ENCODE peak calls at places on chromosomes 1 and 21, in ten cellular contexts. One of them, this sample, is unnamed.
A peak's percentile ranks its signal among the peaks of the same experiment; 100 is the strongest.

GRCh38 chr1:71046891-71047634 is 553 bp downstream of the PTGER3 start:
- DNase-seq in body of pancreas: peak; percentile 34
- DNase-seq in tibial nerve: no peak
- DNase-seq in breast epithelium: peak; percentile 51
- DNase-seq in MM.1S: no peak
- DNase-seq in neural progenitor cell: peak; percentile 6
- DNase-seq in endothelial cell of umbilical vein: peak; percentile 13
- DNase-seq in left ventricle myocardium inferior: no peak
- DNase-seq in transverse colon: peak; percentile 10
- DNase-seq in cardiac muscle cell: peak; percentile 12
- DNase-seq in this sample: peak; percentile 66

GRCh38 chr1:30782361-30783243 is 25.0 kb upstream of the LAPTM5 start:
- DNase-seq in transverse colon: peak; percentile 73
- DNase-seq in MM.1S: peak; percentile 80
- DNase-seq in tibial nerve: no peak
- DNase-seq in endothelial cell of umbilical vein: peak; percentile 50
- DNase-seq in neural progenitor cell: peak; percentile 89
- DNase-seq in cardiac muscle cell: peak; percentile 71
- DNase-seq in breast epithelium: peak; percentile 78
- DNase-seq in left ventricle myocardium inferior: peak; percentile 58
- DNase-seq in body of pancreas: peak; percentile 72
- DNase-seq in this sample: peak; percentile 96

GRCh38 chr1:39272791-39273071 is 68.2 kb downstream of the MACF1 start:
- DNase-seq in transverse colon: no peak
- DNase-seq in endothelial cell of umbilical vein: no peak
- DNase-seq in left ventricle myocardium inferior: no peak
- DNase-seq in MM.1S: no peak
- DNase-seq in neural progenitor cell: no peak
- DNase-seq in body of pancreas: no peak
- DNase-seq in cardiac muscle cell: no peak
- DNase-seq in tibial nerve: no peak
- DNase-seq in breast epithelium: no peak
- DNase-seq in this sample: no peak

GRCh38 chr1:218350022-218350525 is 4.9 kb downstream of the TGFB2 start:
- DNase-seq in transverse colon: no peak
- DNase-seq in left ventricle myocardium inferior: no peak
- DNase-seq in cardiac muscle cell: no peak
- DNase-seq in neural progenitor cell: no peak
- DNase-seq in MM.1S: no peak
- DNase-seq in breast epithelium: no peak
- DNase-seq in endothelial cell of umbilical vein: no peak
- DNase-seq in body of pancreas: no peak
- DNase-seq in tibial nerve: no peak
- DNase-seq in this sample: no peak

GRCh38 chr1:27045973-27046558 is 33.4 kb upstream of the TENT5B start:
- DNase-seq in transverse colon: peak; percentile 72
- DNase-seq in tibial nerve: peak; percentile 51
- DNase-seq in left ventricle myocardium inferior: peak; percentile 74
- DNase-seq in breast epithelium: peak; percentile 67
- DNase-seq in MM.1S: peak; percentile 69
- DNase-seq in endothelial cell of umbilical vein: peak; percentile 42
- DNase-seq in body of pancreas: peak; percentile 74
- DNase-seq in neural progenitor cell: peak; percentile 87
- DNase-seq in cardiac muscle cell: peak; percentile 68
- DNase-seq in this sample: peak; percentile 84

GRCh38 chr1:174191255-174191906 is 32.1 kb downstream of the RABGAP1L start:
- DNase-seq in breast epithelium: no peak
- DNase-seq in endothelial cell of umbilical vein: peak; percentile 10
- DNase-seq in tibial nerve: no peak
- DNase-seq in left ventricle myocardium inferior: no peak
- DNase-seq in body of pancreas: no peak
- DNase-seq in neural progenitor cell: no peak
- DNase-seq in cardiac muscle cell: peak; percentile 50
- DNase-seq in transverse colon: no peak
- DNase-seq in MM.1S: no peak
- DNase-seq in this sample: no peak

GRCh38 chr1:226607268-226607660 is 58.7 kb downstream of the STUM start:
- DNase-seq in tibial nerve: no peak
- DNase-seq in breast epithelium: no peak
- DNase-seq in left ventricle myocardium inferior: no peak
- DNase-seq in neural progenitor cell: no peak
- DNase-seq in cardiac muscle cell: no peak
- DNase-seq in body of pancreas: no peak
- DNase-seq in transverse colon: no peak
- DNase-seq in endothelial cell of umbilical vein: no peak
- DNase-seq in MM.1S: no peak
- DNase-seq in this sample: no peak

GRCh38 chr21:44773291-44773932 is 28.2 kb downstream of the UBE2G2 start:
- DNase-seq in neural progenitor cell: no peak
- DNase-seq in endothelial cell of umbilical vein: no peak
- DNase-seq in left ventricle myocardium inferior: no peak
- DNase-seq in breast epithelium: no peak
- DNase-seq in body of pancreas: no peak
- DNase-seq in tibial nerve: no peak
- DNase-seq in MM.1S: no peak
- DNase-seq in transverse colon: no peak
- DNase-seq in cardiac muscle cell: no peak
- DNase-seq in this sample: no peak

GRCh38 chr1:30316056-30316455 is 407.3 kb downstream of the MATN1 start:
- DNase-seq in MM.1S: no peak
- DNase-seq in tibial nerve: no peak
- DNase-seq in body of pancreas: no peak
- DNase-seq in left ventricle myocardium inferior: no peak
- DNase-seq in transverse colon: no peak
- DNase-seq in cardiac muscle cell: no peak
- DNase-seq in endothelial cell of umbilical vein: no peak
- DNase-seq in neural progenitor cell: no peak
- DNase-seq in breast epithelium: no peak
- DNase-seq in this sample: no peak

DNA sequence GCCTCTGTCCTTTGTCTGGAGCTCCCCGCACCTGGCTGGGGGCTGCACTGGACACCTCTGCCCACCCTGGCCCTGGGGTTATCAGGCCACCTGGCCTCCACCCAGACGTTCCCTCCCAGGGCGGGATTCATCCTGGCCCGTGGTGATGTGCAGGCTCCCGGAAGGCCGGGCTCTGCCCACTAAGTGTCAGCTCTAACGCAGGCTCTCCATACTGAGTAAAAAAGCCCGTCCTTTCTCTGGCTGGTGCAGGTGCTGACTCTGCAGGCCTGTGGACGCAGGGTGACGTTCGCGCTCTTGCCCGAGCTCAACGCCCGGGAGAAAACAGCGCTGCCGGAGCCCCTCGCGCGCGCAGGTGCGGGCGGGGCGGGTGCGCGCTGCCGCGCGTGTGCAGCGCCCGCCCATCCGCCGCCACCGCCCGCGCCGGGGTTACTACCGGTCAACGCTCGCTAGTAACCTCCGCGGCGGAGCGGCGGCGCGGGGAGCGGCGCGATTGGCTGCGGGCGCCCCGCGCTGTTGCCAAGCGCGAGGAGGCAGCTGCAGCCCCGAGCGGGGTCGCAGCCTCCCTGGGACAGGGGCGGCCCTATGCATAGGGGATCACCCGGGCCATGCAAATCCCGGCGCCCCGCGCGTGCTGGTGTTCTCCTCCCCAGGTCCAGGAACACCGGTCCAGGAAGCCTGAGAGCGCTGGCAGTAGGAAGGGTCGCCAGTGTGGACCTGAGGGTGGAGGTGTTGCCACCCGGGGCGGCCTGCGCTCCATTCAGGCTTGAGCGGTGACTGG is 15.7 kb downstream of the ABCG1 start:
- DNase-seq in body of pancreas: peak; percentile 64
- DNase-seq in tibial nerve: no peak
- DNase-seq in cardiac muscle cell: peak; percentile 40
- DNase-seq in breast epithelium: no peak
- DNase-seq in left ventricle myocardium inferior: peak; percentile 72
- DNase-seq in transverse colon: peak; percentile 85
- DNase-seq in MM.1S: peak; percentile 96
- DNase-seq in neural progenitor cell: peak; percentile 95
- DNase-seq in endothelial cell of umbilical vein: peak; percentile 52
- DNase-seq in this sample: peak; percentile 96
- H3K27me3 ChIP-seq in body of pancreas: no peaks in the 10 kb centered on the region
- H3K27me3 ChIP-seq in tibial nerve: no peaks in the 10 kb centered on the region
- H3K27me3 ChIP-seq in cardiac muscle cell: no peaks in the 10 kb centered on the region
- H3K27me3 ChIP-seq in breast epithelium: no peaks in the 10 kb centered on the region
- H3K27me3 ChIP-seq in left ventricle myocardium inferior: no peaks in the 10 kb centered on the region
- H3K27me3 ChIP-seq in transverse colon: no peaks in the 10 kb centered on the region
- H3K27me3 ChIP-seq in MM.1S: peaks cover 41% of the 10 kb centered on the region
- H3K27me3 ChIP-seq in neural progenitor cell: peaks cover 22% of the 10 kb centered on the region
- H3K27me3 ChIP-seq in endothelial cell of umbilical vein: peaks cover 7% of the 10 kb centered on the region
- H3K27me3 ChIP-seq in this sample: peaks cover 30% of the 10 kb centered on the region

GRCh38 chr1:205809942-205810345 is 3.1 kb downstream of the SLC41A1 start:
- DNase-seq in neural progenitor cell: no peak
- DNase-seq in left ventricle myocardium inferior: peak; percentile 41
- DNase-seq in endothelial cell of umbilical vein: no peak
- DNase-seq in cardiac muscle cell: no peak
- DNase-seq in transverse colon: no peak
- DNase-seq in body of pancreas: peak; percentile 48
- DNase-seq in breast epithelium: no peak
- DNase-seq in MM.1S: no peak
- DNase-seq in tibial nerve: no peak
- DNase-seq in this sample: no peak
- H3K4me3 ChIP-seq in neural progenitor cell: no peak overlapping the region
- H3K4me3 ChIP-seq in left ventricle myocardium inferior: peak overlapping the region; percentile 94
- H3K4me3 ChIP-seq in endothelial cell of umbilical vein: no peak overlapping the region
- H3K4me3 ChIP-seq in cardiac muscle cell: peak overlapping the region; percentile 7
- H3K4me3 ChIP-seq in transverse colon: no peak overlapping the region
- H3K4me3 ChIP-seq in body of pancreas: no peak overlapping the region
- H3K4me3 ChIP-seq in breast epithelium: no peak overlapping the region
- H3K4me3 ChIP-seq in MM.1S: no peak overlapping the region
- H3K4me3 ChIP-seq in tibial nerve: no peak overlapping the region
- H3K4me3 ChIP-seq in this sample: no peak overlapping the region

GRCh38 chr1:204873714-204874113 is 3.1 kb downstream of the NFASC start:
- DNase-seq in cardiac muscle cell: no peak
- DNase-seq in transverse colon: no peak
- DNase-seq in MM.1S: no peak
- DNase-seq in breast epithelium: no peak
- DNase-seq in endothelial cell of umbilical vein: no peak
- DNase-seq in body of pancreas: no peak
- DNase-seq in tibial nerve: no peak
- DNase-seq in neural progenitor cell: no peak
- DNase-seq in left ventricle myocardium inferior: no peak
- DNase-seq in this sample: no peak

GRCh38 chr1:204874274-204874673 is 3.6 kb downstream of the NFASC start:
- DNase-seq in breast epithelium: no peak
- DNase-seq in cardiac muscle cell: no peak
- DNase-seq in MM.1S: no peak
- DNase-seq in tibial nerve: no peak
- DNase-seq in body of pancreas: no peak
- DNase-seq in neural progenitor cell: no peak
- DNase-seq in endothelial cell of umbilical vein: no peak
- DNase-seq in left ventricle myocardium inferior: no peak
- DNase-seq in transverse colon: no peak
- DNase-seq in this sample: no peak

GRCh38 chr1:204871405-204872037 is 859 bp downstream of the NFASC start:
- DNase-seq in transverse colon: no peak
- DNase-seq in tibial nerve: no peak
- DNase-seq in neural progenitor cell: no peak
- DNase-seq in left ventricle myocardium inferior: no peak
- DNase-seq in MM.1S: no peak
- DNase-seq in cardiac muscle cell: no peak
- DNase-seq in endothelial cell of umbilical vein: no peak
- DNase-seq in breast epithelium: no peak
- DNase-seq in body of pancreas: no peak
- DNase-seq in this sample: no peak

GRCh38 chr1:204872262-204872881 is 1.7 kb downstream of the NFASC start:
- DNase-seq in tibial nerve: no peak
- DNase-seq in endothelial cell of umbilical vein: no peak
- DNase-seq in body of pancreas: no peak
- DNase-seq in cardiac muscle cell: no peak
- DNase-seq in MM.1S: no peak
- DNase-seq in transverse colon: no peak
- DNase-seq in breast epithelium: no peak
- DNase-seq in left ventricle myocardium inferior: no peak
- DNase-seq in neural progenitor cell: no peak
- DNase-seq in this sample: no peak

GRCh38 chr1:204873176-204873575 is 2.5 kb downstream of the NFASC start:
- DNase-seq in breast epithelium: no peak
- DNase-seq in transverse colon: no peak
- DNase-seq in left ventricle myocardium inferior: no peak
- DNase-seq in endothelial cell of umbilical vein: no peak
- DNase-seq in neural progenitor cell: no peak
- DNase-seq in body of pancreas: no peak
- DNase-seq in MM.1S: no peak
- DNase-seq in cardiac muscle cell: no peak
- DNase-seq in tibial nerve: no peak
- DNase-seq in this sample: no peak
- H3K27me3 ChIP-seq in breast epithelium: no peaks in the 10 kb centered on the region
- H3K27me3 ChIP-seq in transverse colon: no peaks in the 10 kb centered on the region
- H3K27me3 ChIP-seq in left ventricle myocardium inferior: peaks cover 15% of the 10 kb centered on the region
- H3K27me3 ChIP-seq in endothelial cell of umbilical vein: peaks cover 2% of the 10 kb centered on the region
- H3K27me3 ChIP-seq in neural progenitor cell: no peaks in the 10 kb centered on the region
- H3K27me3 ChIP-seq in body of pancreas: no peaks in the 10 kb centered on the region
- H3K27me3 ChIP-seq in MM.1S: no peaks in the 10 kb centered on the region
- H3K27me3 ChIP-seq in cardiac muscle cell: no peaks in the 10 kb centered on the region
- H3K27me3 ChIP-seq in tibial nerve: no peaks in the 10 kb centered on the region
- H3K27me3 ChIP-seq in this sample: no peaks in the 10 kb centered on the region

DNA sequence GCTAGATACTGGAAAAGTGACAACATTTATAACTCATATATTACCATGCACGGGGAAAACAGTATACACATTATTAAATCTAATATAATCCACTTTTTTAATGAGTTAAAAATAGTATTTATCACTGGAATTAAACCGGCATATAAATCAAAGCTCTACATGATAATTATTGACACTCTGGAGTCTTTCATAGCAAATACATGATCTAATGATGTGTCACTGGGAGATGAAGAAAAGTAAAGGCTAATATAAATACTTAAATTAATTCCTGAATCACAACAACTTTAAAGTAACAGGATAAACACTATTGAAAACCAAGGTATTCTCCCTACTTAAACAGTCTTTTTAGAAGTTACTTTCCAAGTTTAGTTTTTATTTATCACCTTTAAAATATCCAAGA is 52.4 kb upstream of the ASPM start:
- DNase-seq in left ventricle myocardium inferior: no peak
- DNase-seq in tibial nerve: no peak
- DNase-seq in endothelial cell of umbilical vein: no peak
- DNase-seq in cardiac muscle cell: no peak
- DNase-seq in body of pancreas: no peak
- DNase-seq in MM.1S: no peak
- DNase-seq in breast epithelium: no peak
- DNase-seq in transverse colon: no peak
- DNase-seq in neural progenitor cell: no peak
- DNase-seq in this sample: no peak
- H3K4me3 ChIP-seq in left ventricle myocardium inferior: peak overlapping the region; percentile 94
- H3K4me3 ChIP-seq in tibial nerve: no peak overlapping the region
- H3K4me3 ChIP-seq in endothelial cell of umbilical vein: peak overlapping the region; percentile 76
- H3K4me3 ChIP-seq in cardiac muscle cell: peak overlapping the region; percentile 23
- H3K4me3 ChIP-seq in body of pancreas: no peak overlapping the region
- H3K4me3 ChIP-seq in MM.1S: no peak overlapping the region
- H3K4me3 ChIP-seq in breast epithelium: peak overlapping the region; percentile 18
- H3K4me3 ChIP-seq in transverse colon: no peak overlapping the region
- H3K4me3 ChIP-seq in neural progenitor cell: peak overlapping the region; percentile 89
- H3K4me3 ChIP-seq in this sample: no peak overlapping the region

GRCh38 chr1:91199988-91200387 is 178.2 kb upstream of the ZNF644 start:
- DNase-seq in transverse colon: no peak
- DNase-seq in tibial nerve: no peak
- DNase-seq in breast epithelium: no peak
- DNase-seq in MM.1S: no peak
- DNase-seq in cardiac muscle cell: no peak
- DNase-seq in body of pancreas: no peak
- DNase-seq in endothelial cell of umbilical vein: no peak
- DNase-seq in neural progenitor cell: no peak
- DNase-seq in left ventricle myocardium inferior: no peak
- DNase-seq in this sample: no peak
- H3K27me3 ChIP-seq in transverse colon: no peaks in the 10 kb centered on the region
- H3K27me3 ChIP-seq in tibial nerve: no peaks in the 10 kb centered on the region
- H3K27me3 ChIP-seq in breast epithelium: no peaks in the 10 kb centered on the region
- H3K27me3 ChIP-seq in MM.1S: no peaks in the 10 kb centered on the region
- H3K27me3 ChIP-seq in cardiac muscle cell: no peaks in the 10 kb centered on the region
- H3K27me3 ChIP-seq in body of pancreas: no peaks in the 10 kb centered on the region
- H3K27me3 ChIP-seq in endothelial cell of umbilical vein: no peaks in the 10 kb centered on the region
- H3K27me3 ChIP-seq in neural progenitor cell: no peaks in the 10 kb centered on the region
- H3K27me3 ChIP-seq in left ventricle myocardium inferior: peaks cover 24% of the 10 kb centered on the region
- H3K27me3 ChIP-seq in this sample: no peaks in the 10 kb centered on the region